ENCODE peak calls at places on chromosomes 6 and 20, in eight cellular contexts. Q, O, H, Z, G, X, J and W are unnamed samples.

GRCh38 chr20:51534764-51535386 is 7.6 kb downstream of the NFATC2 start:
- DNase-seq in Q (no peak), O (no peak), H (no peak), Z (no peak), G (no peak), X (no peak), J (no peak), W (no peak)

GRCh38 chr20:40081653-40082052 is 607.4 kb downstream of the MAFB start:
- DNase-seq in Q (no peak), O (no peak), H (no peak), Z (no peak), G (no peak), X (no peak), J (no peak), W (no peak)

GRCh38 chr6:110198561-110198960 is 18.3 kb downstream of the CDC40 start:
- DNase-seq in Q (no peak), O (no peak), H (no peak), Z (no peak), G (no peak), X (no peak), J (no peak), W (no peak)

GRCh38 chr20:21147593-21147992 is 21.7 kb downstream of the KIZ start:
- DNase-seq in Q (peak), O (no peak), H (no peak), Z (no peak), G (no peak), X (no peak), J (no peak), W (no peak)

GRCh38 chr6:73579389-73579788 is 58.6 kb upstream of the EEF1A1 start:
- DNase-seq in Q (no peak), O (no peak), H (no peak), Z (no peak), G (no peak), X (no peak), J (no peak), W (no peak)

GRCh38 chr6:82863771-82864170 is 201.9 kb downstream of the UBE3D start:
- DNase-seq in Q (no peak), O (no peak), H (no peak), Z (no peak), G (no peak), X (no peak), J (no peak), W (no peak)

GRCh38 chr6:129498950-129499870 is 210.8 kb downstream of the ARHGAP18 start:
- DNase-seq in Q (no peak), O (no peak), H (peak), Z (no peak), G (no peak), X (no peak), J (peak), W (no peak)

GRCh38 chr20:36210561-36210960 is 25.7 kb upstream of the AAR2 start:
- DNase-seq in Q (no peak), O (no peak), H (no peak), Z (no peak), G (no peak), X (no peak), J (no peak), W (no peak)

GRCh38 chr6:31881136-31881859 is 2.5 kb upstream of the SLC44A4 start:
- DNase-seq in Q (no peak), O (no peak), H (no peak), Z (no peak), G (no peak), X (no peak), J (no peak), W (no peak)

GRCh38 chr6:146312606-146313005 is 231.0 kb upstream of the RAB32 start:
- DNase-seq in Q (no peak), O (no peak), H (no peak), Z (no peak), G (no peak), X (no peak), J (no peak), W (no peak)

GRCh38 chr6:129683606-129684322 is 26.2 kb downstream of the ARHGAP18 start:
- DNase-seq in Q (peak), O (peak), H (peak), Z (peak), G (peak), X (peak), J (peak), W (peak)

GRCh38 chr6:127342946-127343752 is at the start of gene ECHDC1:
- DNase-seq in Q (peak), O (peak), H (peak), Z (peak), G (peak), X (peak), J (peak), W (peak)

GRCh38 chr6:157746897-157747296 is 76.1 kb upstream of the SNX9 start:
- DNase-seq in Q (no peak), O (no peak), H (no peak), Z (no peak), G (no peak), X (no peak), J (no peak), W (no peak)
- H3K27ac ChIP-seq in Q (no peak), O (no peak), H (no peak), Z (no peak), G (no peak), X (no peak), J (no peak), W (no peak)

GRCh38 chr6:4732691-4733315 is 43.4 kb upstream of the CDYL start:
- DNase-seq in Q (no peak), O (no peak), H (peak), Z (no peak), G (peak), X (peak), J (peak), W (no peak)
- H3K27ac ChIP-seq in Q (no peak), O (no peak), H (peak), Z (no peak), G (peak), X (no peak), J (peak), W (no peak)

DNA sequence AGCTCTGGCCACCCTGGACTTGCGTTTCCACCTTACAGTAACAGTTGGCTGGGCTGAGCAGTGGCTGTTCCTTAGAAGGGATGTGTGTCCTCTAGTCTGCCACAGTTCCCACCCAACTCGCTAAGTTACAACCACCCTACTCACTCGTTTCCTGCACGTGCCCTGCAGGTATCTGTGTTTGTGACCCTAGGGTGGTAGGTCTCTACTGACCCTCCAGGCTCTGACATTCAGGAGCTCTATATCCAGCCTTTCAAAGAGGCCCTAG is 109.9 kb downstream of the PREX1 start:
- DNase-seq in Q (no peak), O (no peak), H (no peak), Z (no peak), G (no peak), X (no peak), J (no peak), W (no peak)
- H3K27ac ChIP-seq in Q (peak), O (peak), H (no peak), Z (peak), G (no peak), X (no peak), J (no peak), W (no peak)

GRCh38 chr6:55265409-55266114 is 61.7 kb upstream of the GFRAL start:
- DNase-seq in Q (no peak), O (no peak), H (no peak), Z (no peak), G (no peak), X (no peak), J (no peak), W (no peak)
- H3K27ac ChIP-seq in Q (no peak), O (no peak), H (no peak), Z (no peak), G (no peak), X (no peak), J (no peak), W (no peak)

GRCh38 chr6:154411076-154411475 is 54.5 kb upstream of the IPCEF1 start:
- DNase-seq in Q (no peak), O (no peak), H (no peak), Z (no peak), G (no peak), X (no peak), J (no peak), W (no peak)

GRCh38 chr6:154410215-154410614 is 53.6 kb upstream of the IPCEF1 start:
- DNase-seq in Q (no peak), O (no peak), H (no peak), Z (no peak), G (no peak), X (no peak), J (no peak), W (no peak)

GRCh38 chr6:154412106-154412820 is 55.7 kb upstream of the IPCEF1 start:
- DNase-seq in Q (no peak), O (no peak), H (no peak), Z (no peak), G (no peak), X (no peak), J (no peak), W (no peak)

GRCh38 chr6:154408906-154409500 is 52.4 kb upstream of the IPCEF1 start:
- DNase-seq in Q (no peak), O (no peak), H (peak), Z (no peak), G (no peak), X (no peak), J (no peak), W (no peak)

DNA sequence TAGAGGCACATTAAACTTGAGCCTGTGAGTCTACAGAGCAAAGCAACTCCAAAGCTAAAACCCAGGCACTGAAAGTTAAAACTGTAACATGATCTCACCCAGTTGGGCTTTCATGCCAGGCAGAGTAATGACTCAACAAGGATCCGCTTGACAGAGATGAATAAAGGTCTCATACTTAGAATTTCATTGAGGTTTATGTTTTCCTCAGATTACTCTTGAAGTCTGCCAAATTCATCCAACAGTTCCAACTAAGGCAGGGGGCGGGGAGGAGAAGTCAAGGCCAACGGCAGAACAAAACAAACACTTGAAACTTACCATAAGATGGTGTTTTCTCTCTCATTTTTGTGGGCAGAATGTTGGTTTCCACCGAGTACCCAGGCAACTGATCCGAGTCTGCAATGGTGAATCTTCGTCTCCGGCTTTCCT is 54.0 kb upstream of the IPCEF1 start:
- DNase-seq in Q (no peak), O (no peak), H (peak), Z (no peak), G (peak), X (peak), J (no peak), W (no peak)
- H3K27ac ChIP-seq in Q (peak), O (no peak), H (peak), Z (peak), G (peak), X (peak), J (peak), W (no peak)